ENCODE peak calls at places on chromosome 3, in ten cellular contexts. One of them, this sample, is unnamed.

GRCh38 chr3:153087595-153088566 is 74.1 kb upstream of the RAP2B start:
- DNase-seq in AG10803: peak
- DNase-seq in psoas muscle: no peak
- DNase-seq in cardiac fibroblast: peak
- DNase-seq in fibroblast of mammary gland: peak
- DNase-seq in osteoblast: peak
- DNase-seq in HFFc6: peak
- DNase-seq in lower lobe of right lung: no peak
- DNase-seq in HepG2: no peak
- DNase-seq in A549: no peak
- DNase-seq in this sample: peak

GRCh38 chr3:127045435-127046045 is 62.6 kb downstream of the PLXNA1 start:
- DNase-seq in HepG2: no peak
- DNase-seq in lower lobe of right lung: no peak
- DNase-seq in AG10803: no peak
- DNase-seq in psoas muscle: no peak
- DNase-seq in osteoblast: peak
- DNase-seq in HFFc6: no peak
- DNase-seq in fibroblast of mammary gland: no peak
- DNase-seq in cardiac fibroblast: no peak
- DNase-seq in A549: no peak
- DNase-seq in this sample: no peak

GRCh38 chr3:123449986-123450474 is 1.1 kb upstream of the ADCY5 start:
- DNase-seq in HFFc6: no peak
- DNase-seq in cardiac fibroblast: no peak
- DNase-seq in AG10803: no peak
- DNase-seq in psoas muscle: peak
- DNase-seq in HepG2: no peak
- DNase-seq in lower lobe of right lung: no peak
- DNase-seq in osteoblast: peak
- DNase-seq in fibroblast of mammary gland: no peak
- DNase-seq in A549: peak
- DNase-seq in this sample: no peak

GRCh38 chr3:17182158-17182557 is 297.4 kb downstream of the PLCL2 start:
- DNase-seq in A549: no peak
- DNase-seq in osteoblast: no peak
- DNase-seq in cardiac fibroblast: no peak
- DNase-seq in HFFc6: no peak
- DNase-seq in fibroblast of mammary gland: no peak
- DNase-seq in AG10803: no peak
- DNase-seq in lower lobe of right lung: no peak
- DNase-seq in HepG2: no peak
- DNase-seq in psoas muscle: no peak
- DNase-seq in this sample: no peak

GRCh38 chr3:143119974-143120715 is 574 bp downstream of the CHST2 start:
- DNase-seq in HepG2: no peak
- DNase-seq in AG10803: peak
- DNase-seq in cardiac fibroblast: peak
- DNase-seq in lower lobe of right lung: peak
- DNase-seq in fibroblast of mammary gland: no peak
- DNase-seq in psoas muscle: peak
- DNase-seq in HFFc6: no peak
- DNase-seq in A549: peak
- DNase-seq in osteoblast: peak
- DNase-seq in this sample: no peak

GRCh38 chr3:66904336-66904735 is 93.8 kb upstream of the KBTBD8 start:
- DNase-seq in HFFc6: no peak
- DNase-seq in AG10803: no peak
- DNase-seq in psoas muscle: no peak
- DNase-seq in HepG2: no peak
- DNase-seq in fibroblast of mammary gland: no peak
- DNase-seq in osteoblast: no peak
- DNase-seq in cardiac fibroblast: no peak
- DNase-seq in A549: no peak
- DNase-seq in lower lobe of right lung: no peak
- DNase-seq in this sample: no peak

GRCh38 chr3:143629726-143630125 is 218.5 kb downstream of the SLC9A9 start:
- DNase-seq in HepG2: no peak
- DNase-seq in cardiac fibroblast: no peak
- DNase-seq in A549: no peak
- DNase-seq in psoas muscle: no peak
- DNase-seq in AG10803: no peak
- DNase-seq in osteoblast: no peak
- DNase-seq in lower lobe of right lung: no peak
- DNase-seq in fibroblast of mammary gland: no peak
- DNase-seq in HFFc6: no peak
- DNase-seq in this sample: no peak

GRCh38 chr3:99659965-99660364 is 21.6 kb downstream of the COL8A1 start:
- DNase-seq in HepG2: no peak
- DNase-seq in osteoblast: no peak
- DNase-seq in fibroblast of mammary gland: peak
- DNase-seq in lower lobe of right lung: peak
- DNase-seq in HFFc6: no peak
- DNase-seq in A549: no peak
- DNase-seq in psoas muscle: no peak
- DNase-seq in cardiac fibroblast: peak
- DNase-seq in AG10803: peak
- DNase-seq in this sample: no peak

GRCh38 chr3:127067116-127067910 is 84.4 kb downstream of the PLXNA1 start:
- DNase-seq in HepG2: no peak
- DNase-seq in osteoblast: peak
- DNase-seq in AG10803: no peak
- DNase-seq in psoas muscle: peak
- DNase-seq in HFFc6: no peak
- DNase-seq in lower lobe of right lung: no peak
- DNase-seq in A549: no peak
- DNase-seq in cardiac fibroblast: no peak
- DNase-seq in fibroblast of mammary gland: no peak
- DNase-seq in this sample: no peak

GRCh38 chr3:143975549-143976152 is 4.0 kb downstream of the DIPK2A start:
- DNase-seq in HFFc6: peak
- DNase-seq in A549: peak
- DNase-seq in osteoblast: peak
- DNase-seq in lower lobe of right lung: no peak
- DNase-seq in psoas muscle: no peak
- DNase-seq in fibroblast of mammary gland: peak
- DNase-seq in HepG2: peak
- DNase-seq in AG10803: peak
- DNase-seq in cardiac fibroblast: peak
- DNase-seq in this sample: no peak

GRCh38 chr3:99753268-99753975 is 64.2 kb upstream of the CMSS1 start:
- DNase-seq in HFFc6: peak
- DNase-seq in A549: peak
- DNase-seq in psoas muscle: no peak
- DNase-seq in cardiac fibroblast: peak
- DNase-seq in fibroblast of mammary gland: peak
- DNase-seq in osteoblast: no peak
- DNase-seq in lower lobe of right lung: no peak
- DNase-seq in AG10803: peak
- DNase-seq in HepG2: peak
- DNase-seq in this sample: peak

GRCh38 chr3:96619475-96619874 is 194.9 kb upstream of the EPHA6 start:
- DNase-seq in psoas muscle: no peak
- DNase-seq in A549: no peak
- DNase-seq in cardiac fibroblast: no peak
- DNase-seq in HepG2: no peak
- DNase-seq in AG10803: no peak
- DNase-seq in fibroblast of mammary gland: no peak
- DNase-seq in osteoblast: no peak
- DNase-seq in lower lobe of right lung: no peak
- DNase-seq in HFFc6: no peak
- DNase-seq in this sample: no peak

GRCh38 chr3:120140098-120140742 is 46.0 kb upstream of the GSK3B start:
- DNase-seq in lower lobe of right lung: no peak
- DNase-seq in A549: no peak
- DNase-seq in HFFc6: no peak
- DNase-seq in osteoblast: no peak
- DNase-seq in psoas muscle: no peak
- DNase-seq in AG10803: no peak
- DNase-seq in HepG2: no peak
- DNase-seq in fibroblast of mammary gland: no peak
- DNase-seq in cardiac fibroblast: no peak
- DNase-seq in this sample: no peak

GRCh38 chr3:57227930-57228733 is 603 bp downstream of the APPL1 start:
- DNase-seq in HepG2: no peak
- DNase-seq in psoas muscle: peak
- DNase-seq in lower lobe of right lung: peak
- DNase-seq in AG10803: peak
- DNase-seq in HFFc6: peak
- DNase-seq in A549: peak
- DNase-seq in fibroblast of mammary gland: peak
- DNase-seq in cardiac fibroblast: peak
- DNase-seq in osteoblast: peak
- DNase-seq in this sample: no peak

GRCh38 chr3:4250064-4250463 is 53.1 kb upstream of the SETMAR start:
- DNase-seq in cardiac fibroblast: no peak
- DNase-seq in A549: no peak
- DNase-seq in HFFc6: no peak
- DNase-seq in fibroblast of mammary gland: no peak
- DNase-seq in HepG2: no peak
- DNase-seq in psoas muscle: no peak
- DNase-seq in osteoblast: no peak
- DNase-seq in AG10803: no peak
- DNase-seq in lower lobe of right lung: no peak
- DNase-seq in this sample: no peak

GRCh38 chr3:50675179-50676030 is 678 bp downstream of the DOCK3 start:
- DNase-seq in lower lobe of right lung: peak
- DNase-seq in fibroblast of mammary gland: no peak
- DNase-seq in osteoblast: no peak
- DNase-seq in psoas muscle: peak
- DNase-seq in AG10803: no peak
- DNase-seq in cardiac fibroblast: no peak
- DNase-seq in HepG2: no peak
- DNase-seq in A549: no peak
- DNase-seq in HFFc6: no peak
- DNase-seq in this sample: no peak

GRCh38 chr3:50122661-50123391 is 32.3 kb upstream of the SEMA3F start:
- DNase-seq in HepG2: no peak
- DNase-seq in psoas muscle: no peak
- DNase-seq in HFFc6: no peak
- DNase-seq in A549: no peak
- DNase-seq in lower lobe of right lung: peak
- DNase-seq in cardiac fibroblast: no peak
- DNase-seq in osteoblast: peak
- DNase-seq in fibroblast of mammary gland: no peak
- DNase-seq in AG10803: no peak
- DNase-seq in this sample: no peak

GRCh38 chr3:56269755-56270154 is 198.5 kb downstream of the ERC2 start:
- DNase-seq in HFFc6: no peak
- DNase-seq in HepG2: no peak
- DNase-seq in psoas muscle: no peak
- DNase-seq in AG10803: peak
- DNase-seq in lower lobe of right lung: no peak
- DNase-seq in osteoblast: no peak
- DNase-seq in fibroblast of mammary gland: no peak
- DNase-seq in A549: no peak
- DNase-seq in cardiac fibroblast: peak
- DNase-seq in this sample: no peak

GRCh38 chr3:158109804-158110657 is at the start of gene RSRC1:
- DNase-seq in lower lobe of right lung: peak
- DNase-seq in fibroblast of mammary gland: peak
- DNase-seq in osteoblast: peak
- DNase-seq in AG10803: peak
- DNase-seq in A549: peak
- DNase-seq in HepG2: peak
- DNase-seq in psoas muscle: peak
- DNase-seq in cardiac fibroblast: peak
- DNase-seq in HFFc6: peak
- DNase-seq in this sample: peak
- TF ChIP-seq CTCF in lower lobe of right lung: no peak
- TF ChIP-seq CTCF in fibroblast of mammary gland: no peak
- TF ChIP-seq CTCF in osteoblast: no peak
- TF ChIP-seq CTCF in AG10803: no peak
- TF ChIP-seq CTCF in A549: no peak
- TF ChIP-seq CTCF in HepG2: peak
- TF ChIP-seq CTCF in psoas muscle: no peak
- TF ChIP-seq CTCF in cardiac fibroblast: no peak
- TF ChIP-seq CTCF in HFFc6: no peak
- TF ChIP-seq CTCF in this sample: no peak

GRCh38 chr3:88641033-88641604 is 466.3 kb upstream of the EPHA3 start:
- DNase-seq in AG10803: peak
- DNase-seq in psoas muscle: no peak
- DNase-seq in fibroblast of mammary gland: no peak
- DNase-seq in cardiac fibroblast: peak
- DNase-seq in lower lobe of right lung: no peak
- DNase-seq in A549: no peak
- DNase-seq in osteoblast: no peak
- DNase-seq in HepG2: no peak
- DNase-seq in HFFc6: no peak
- DNase-seq in this sample: no peak
- TF ChIP-seq CTCF in AG10803: peak
- TF ChIP-seq CTCF in psoas muscle: no peak
- TF ChIP-seq CTCF in fibroblast of mammary gland: no peak
- TF ChIP-seq CTCF in cardiac fibroblast: no peak
- TF ChIP-seq CTCF in lower lobe of right lung: no peak
- TF ChIP-seq CTCF in A549: no peak
- TF ChIP-seq CTCF in osteoblast: peak
- TF ChIP-seq CTCF in HepG2: no peak
- TF ChIP-seq CTCF in HFFc6: no peak
- TF ChIP-seq CTCF in this sample: no peak

GRCh38 chr3:158532099-158532734 is 38.8 kb upstream of the MLF1 start:
- DNase-seq in HFFc6: peak
- DNase-seq in lower lobe of right lung: no peak
- DNase-seq in fibroblast of mammary gland: peak
- DNase-seq in HepG2: peak
- DNase-seq in osteoblast: no peak
- DNase-seq in A549: peak
- DNase-seq in psoas muscle: no peak
- DNase-seq in cardiac fibroblast: peak
- DNase-seq in AG10803: peak
- DNase-seq in this sample: no peak
- TF ChIP-seq CTCF in HFFc6: peak
- TF ChIP-seq CTCF in lower lobe of right lung: peak
- TF ChIP-seq CTCF in fibroblast of mammary gland: peak
- TF ChIP-seq CTCF in HepG2: peak
- TF ChIP-seq CTCF in osteoblast: peak
- TF ChIP-seq CTCF in A549: peak
- TF ChIP-seq CTCF in psoas muscle: peak
- TF ChIP-seq CTCF in cardiac fibroblast: peak
- TF ChIP-seq CTCF in AG10803: peak
- TF ChIP-seq CTCF in this sample: peak

DNA sequence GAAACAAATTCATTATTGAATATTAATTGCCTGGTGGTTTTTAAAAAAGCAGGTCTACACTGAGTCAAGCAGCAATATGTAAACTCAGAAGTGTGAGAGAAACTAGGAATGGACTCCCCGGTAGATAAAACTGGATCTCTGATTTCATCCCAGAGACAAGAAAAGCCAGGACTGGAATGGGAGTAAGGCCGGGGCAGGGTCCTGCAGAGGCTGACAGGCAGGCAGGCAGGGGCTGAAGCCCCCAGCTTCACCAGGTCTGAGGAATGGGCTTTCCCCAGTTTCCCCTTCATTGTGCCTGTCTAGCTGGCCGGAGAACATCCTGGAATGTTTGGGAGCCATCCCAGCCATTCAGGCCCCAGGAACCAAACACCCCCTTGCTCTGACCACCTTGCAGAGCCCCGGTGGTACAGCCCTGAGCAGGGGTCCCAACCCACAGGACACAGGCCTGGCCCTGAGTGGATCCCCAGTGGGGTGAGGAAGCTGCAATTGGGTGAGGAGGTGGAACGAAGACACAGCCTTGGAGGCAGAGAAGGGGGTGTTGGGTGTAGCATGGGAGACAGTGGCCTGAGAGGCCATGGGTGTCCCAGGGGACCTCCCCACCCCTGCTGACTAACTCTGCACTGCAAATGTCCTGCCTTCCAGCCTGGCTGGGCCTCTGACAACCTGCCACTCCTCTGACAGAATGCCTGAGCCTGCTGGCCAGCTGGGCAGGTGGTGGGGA is 31.7 kb upstream of the XYLB start:
- DNase-seq in HFFc6: no peak
- DNase-seq in lower lobe of right lung: no peak
- DNase-seq in A549: no peak
- DNase-seq in osteoblast: peak
- DNase-seq in HepG2: no peak
- DNase-seq in psoas muscle: no peak
- DNase-seq in AG10803: no peak
- DNase-seq in cardiac fibroblast: no peak
- DNase-seq in fibroblast of mammary gland: no peak
- DNase-seq in this sample: no peak
- TF ChIP-seq CTCF in HFFc6: no peak
- TF ChIP-seq CTCF in lower lobe of right lung: no peak
- TF ChIP-seq CTCF in A549: no peak
- TF ChIP-seq CTCF in osteoblast: no peak
- TF ChIP-seq CTCF in HepG2: no peak
- TF ChIP-seq CTCF in psoas muscle: no peak
- TF ChIP-seq CTCF in AG10803: no peak
- TF ChIP-seq CTCF in cardiac fibroblast: no peak
- TF ChIP-seq CTCF in fibroblast of mammary gland: no peak
- TF ChIP-seq CTCF in this sample: no peak